ENCODE peak calls at places on chromosomes 7 and 10, in nine cellular contexts. V, G, N, W, H, E, Q, I and T are unnamed samples.

GRCh38 chr7:123795917-123796316 is 47.1 kb upstream of the WASL start:
- DNase-seq in E (no peak), H (no peak), W (no peak), I (no peak), V (no peak), N (no peak), G (no peak), Q (no peak), T (peak)

GRCh38 chr7:107890493-107890961 is 456 bp upstream of the DLD start:
- DNase-seq in G (no peak), H (no peak), N (no peak), V (peak), W (peak), E (peak), I (peak), Q (no peak), T (no peak)

GRCh38 chr10:30270247-30270646 is 78.8 kb downstream of the MTPAP start:
- DNase-seq in G (peak), Q (peak), N (no peak), H (no peak), V (peak), W (no peak), E (no peak), I (no peak), T (no peak)

GRCh38 chr7:28815928-28816373 is 142.2 kb downstream of the TRIL start:
- DNase-seq in I (no peak), N (no peak), E (no peak), W (peak), G (no peak), H (no peak), V (no peak), Q (peak), T (no peak)

GRCh38 chr10:97109562-97109961 is 76.2 kb downstream of the SLIT1 start:
- DNase-seq in I (no peak), W (no peak), G (no peak), H (no peak), E (no peak), V (no peak), N (no peak), Q (no peak), T (no peak)

GRCh38 chr10:98673156-98673765 is 226.5 kb upstream of the HPS1 start:
- DNase-seq in I (no peak), G (no peak), N (no peak), V (no peak), W (no peak), H (no peak), Q (no peak), E (no peak), T (no peak)

GRCh38 chr10:18829259-18829658 is 170.0 kb downstream of the ARL5B start:
- DNase-seq in H (no peak), G (no peak), N (no peak), Q (no peak), I (no peak), W (no peak), E (no peak), V (no peak), T (no peak)

GRCh38 chr10:87657370-87657769 is 2.3 kb upstream of the PAPSS2 start:
- DNase-seq in W (no peak), N (no peak), G (peak), Q (no peak), E (no peak), V (peak), I (no peak), H (no peak), T (no peak)

GRCh38 chr7:158815046-158815445 is 14.3 kb downstream of the ESYT2 start:
- DNase-seq in H (no peak), Q (no peak), V (no peak), E (peak), W (no peak), G (no peak), N (peak), I (no peak), T (no peak)

GRCh38 chr7:112873831-112874553 is 83.8 kb upstream of the TMEM168 start:
- DNase-seq in I (no peak), W (no peak), V (no peak), Q (no peak), H (no peak), E (no peak), N (no peak), G (no peak), T (no peak)

GRCh38 chr10:118500477-118501104 is 94.9 kb downstream of the PRLHR start:
- DNase-seq in G (no peak), W (no peak), V (peak), N (no peak), H (no peak), Q (no peak), E (no peak), I (peak), T (no peak)

GRCh38 chr10:30396282-30396681 is 37.7 kb upstream of the MAP3K8 start:
- DNase-seq in V (no peak), W (no peak), Q (no peak), E (no peak), I (no peak), G (no peak), H (no peak), N (no peak), T (no peak)

GRCh38 chr7:148697950-148698396 is 730 bp upstream of the CUL1 start:
- DNase-seq in W (peak), E (peak), I (no peak), Q (no peak), H (no peak), N (no peak), V (peak), G (peak), T (no peak)

GRCh38 chr7:39949980-39950472 is at the start of gene CDK13:
- DNase-seq in W (peak), N (peak), G (peak), E (peak), H (peak), V (peak), I (peak), Q (peak), T (peak)

GRCh38 chr10:34651796-34652195 is 163.3 kb downstream of the PARD3 start:
- DNase-seq in Q (no peak), I (no peak), E (peak), H (no peak), V (no peak), N (peak), G (peak), W (no peak), T (no peak)

GRCh38 chr7:47759056-47759706 is 177.3 kb upstream of the TNS3 start:
- DNase-seq in I (no peak), G (peak), Q (peak), H (peak), N (no peak), E (no peak), W (no peak), V (peak), T (no peak)

GRCh38 chr7:94375167-94375566 is 19.5 kb upstream of the COL1A2 start:
- DNase-seq in V (no peak), E (peak), H (no peak), I (no peak), Q (no peak), W (no peak), G (peak), N (peak), T (peak)

GRCh38 chr10:23994459-23995046 is 214.4 kb upstream of the KIAA1217 start:
- DNase-seq in N (peak), E (peak), H (peak), I (peak), W (peak), Q (peak), G (peak), V (peak), T (peak)

GRCh38 chr10:24722676-24723385 is 856 bp downstream of the ARHGAP21 start:
- DNase-seq in Q (peak), W (peak), I (peak), N (peak), G (peak), H (no peak), V (peak), E (peak), T (peak)

GRCh38 chr7:28609608-28610007 is 197.3 kb downstream of the CREB5 start:
- DNase-seq in H (no peak), V (no peak), N (no peak), E (no peak), W (no peak), G (no peak), I (no peak), Q (no peak), T (no peak)

GRCh38 chr10:127983701-127984100 is 76.8 kb downstream of the PTPRE start:
- DNase-seq in E (no peak), W (no peak), N (no peak), H (no peak), Q (no peak), V (no peak), G (no peak), I (no peak), T (no peak)

GRCh38 chr7:137879357-137880158 is 32.8 kb upstream of the DGKI start:
- DNase-seq in E (peak), G (peak), N (peak), W (no peak), I (no peak), Q (no peak), H (no peak), V (no peak), T (no peak)

GRCh38 chr7:46990761-46991160 is 591.1 kb downstream of the TNS3 start:
- DNase-seq in W (no peak), I (no peak), E (no peak), H (no peak), G (peak), N (no peak), V (no peak), Q (no peak), T (no peak)

DNA sequence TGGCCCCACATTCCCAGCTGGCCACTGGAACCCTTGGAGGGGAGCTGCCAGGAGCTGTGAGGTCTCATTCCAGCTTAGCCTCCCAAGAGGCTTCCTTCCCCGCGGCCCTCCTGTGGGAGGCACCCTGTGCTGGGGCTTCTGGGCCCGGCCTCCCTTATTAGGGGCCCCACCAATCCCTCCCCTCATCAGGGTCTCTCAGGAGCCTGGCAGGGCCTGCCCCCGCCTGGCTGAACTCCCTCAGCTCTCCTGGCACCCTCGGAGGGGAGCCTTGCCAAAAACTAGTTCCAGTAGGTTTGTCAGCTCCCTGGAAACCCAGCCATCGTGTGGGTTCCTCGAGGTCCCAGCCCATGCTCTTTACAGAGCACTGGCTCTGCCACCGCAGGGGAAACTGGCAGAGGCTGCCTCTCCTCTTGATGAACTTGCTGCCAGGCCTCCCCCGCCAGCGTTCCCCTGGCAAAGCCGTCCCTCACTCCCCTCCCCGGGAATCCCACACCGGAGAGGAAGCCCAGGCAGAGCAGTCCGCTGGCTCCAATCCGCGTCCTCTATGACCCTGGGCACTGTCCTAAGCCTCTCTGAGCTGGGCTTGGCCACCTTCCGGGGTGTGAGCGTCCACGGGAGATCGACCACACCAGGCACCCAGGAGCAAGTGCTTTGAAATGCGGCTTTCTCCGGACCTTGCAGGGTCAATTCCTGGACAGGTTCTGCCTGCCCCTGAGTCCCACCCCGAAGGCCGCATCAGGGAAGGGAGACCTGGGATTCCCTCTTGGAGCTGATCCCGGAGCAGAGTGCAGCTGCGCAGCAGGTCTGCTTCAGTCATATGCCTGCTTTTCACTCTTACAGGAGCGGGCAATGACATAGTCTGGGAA is 139.8 kb downstream of the ARHGAP22 start:
- DNase-seq in E (peak), Q (no peak), W (no peak), H (no peak), I (peak), G (no peak), V (no peak), N (peak), T (no peak)
- TF ChIP-seq EZH2phosphoT487 in E (no peak), Q (no peak), W (no peak), H (no peak), I (no peak), G (no peak), V (no peak), N (no peak), T (no peak)

GRCh38 chr10:5443429-5443828 is 31.1 kb downstream of the NET1 start:
- DNase-seq in V (no peak), H (no peak), Q (peak), E (no peak), W (peak), G (no peak), N (no peak), I (no peak), T (no peak)
- H2AFZ ChIP-seq in V (no peak), H (no peak), Q (no peak), E (no peak), W (peak), G (no peak), N (no peak), I (no peak), T (no peak)

GRCh38 chr10:26555719-26556368 is 117.7 kb downstream of the APBB1IP start:
- DNase-seq in N (no peak), I (no peak), H (no peak), G (peak), E (no peak), V (peak), Q (no peak), W (no peak), T (peak)
- TF ChIP-seq EZH2phosphoT487 in N (no peak), I (no peak), H (no peak), G (no peak), E (no peak), V (no peak), Q (no peak), W (no peak), T (no peak)

GRCh38 chr10:21100871-21101514 is 203.9 kb upstream of the NEBL start:
- DNase-seq in E (no peak), I (no peak), G (peak), H (no peak), Q (no peak), W (no peak), V (peak), N (no peak), T (no peak)
- H2AFZ ChIP-seq in E (no peak), I (peak), G (peak), H (no peak), Q (no peak), W (no peak), V (peak), N (no peak), T (no peak)

GRCh38 chr10:17386616-17387075 is 67.7 kb downstream of the ST8SIA6 start:
- DNase-seq in I (no peak), V (no peak), G (no peak), N (no peak), E (peak), W (no peak), Q (no peak), H (no peak), T (no peak)
- TF ChIP-seq EZH2phosphoT487 in I (no peak), V (no peak), G (no peak), N (no peak), E (no peak), W (no peak), Q (no peak), H (no peak), T (no peak)

GRCh38 chr10:88733215-88733614 is 26.6 kb upstream of the LIPN start:
- DNase-seq in Q (peak), H (no peak), N (no peak), I (no peak), G (no peak), V (no peak), W (peak), E (no peak), T (no peak)
- H2AFZ ChIP-seq in Q (no peak), H (no peak), N (no peak), I (no peak), G (no peak), V (no peak), W (peak), E (no peak), T (no peak)

GRCh38 chr10:70269741-70270140 is 14.1 kb downstream of the NPFFR1 start:
- DNase-seq in E (no peak), Q (no peak), G (no peak), I (no peak), V (no peak), H (no peak), N (no peak), W (no peak), T (no peak)

GRCh38 chr10:70270952-70271351 is 12.9 kb downstream of the NPFFR1 start:
- DNase-seq in I (no peak), W (peak), V (no peak), N (no peak), G (no peak), E (no peak), H (no peak), Q (peak), T (no peak)

GRCh38 chr10:70274643-70275042 is 9.2 kb downstream of the NPFFR1 start:
- DNase-seq in W (peak), H (no peak), I (no peak), V (no peak), N (no peak), E (no peak), G (peak), Q (no peak), T (no peak)

GRCh38 chr10:70271996-70272924 is 11.5 kb downstream of the NPFFR1 start:
- DNase-seq in G (peak), N (no peak), Q (no peak), E (no peak), I (no peak), V (no peak), H (no peak), W (no peak), T (no peak)

GRCh38 chr10:70272925-70273316 is 10.9 kb downstream of the NPFFR1 start:
- DNase-seq in N (no peak), H (no peak), E (no peak), I (peak), W (peak), V (peak), G (peak), Q (peak), T (no peak)
- TF ChIP-seq EZH2phosphoT487 in N (no peak), H (no peak), E (no peak), I (no peak), W (no peak), V (no peak), G (no peak), Q (no peak), T (no peak)

GRCh38 chr7:22697897-22698645 is 28.9 kb upstream of the IL6 start:
- DNase-seq in V (no peak), I (no peak), H (no peak), W (peak), E (no peak), N (no peak), Q (no peak), G (no peak), T (no peak)

GRCh38 chr7:22700559-22701002 is 26.4 kb upstream of the IL6 start:
- DNase-seq in W (no peak), N (no peak), H (no peak), V (no peak), E (no peak), G (peak), I (no peak), Q (no peak), T (no peak)

GRCh38 chr7:22698762-22699161 is 28.2 kb upstream of the IL6 start:
- DNase-seq in V (no peak), Q (no peak), H (no peak), E (no peak), G (no peak), N (no peak), I (no peak), W (no peak), T (no peak)

GRCh38 chr7:22697322-22697859 is 29.6 kb upstream of the IL6 start:
- DNase-seq in Q (no peak), N (no peak), W (no peak), G (no peak), V (no peak), I (no peak), E (no peak), H (no peak), T (no peak)

DNA sequence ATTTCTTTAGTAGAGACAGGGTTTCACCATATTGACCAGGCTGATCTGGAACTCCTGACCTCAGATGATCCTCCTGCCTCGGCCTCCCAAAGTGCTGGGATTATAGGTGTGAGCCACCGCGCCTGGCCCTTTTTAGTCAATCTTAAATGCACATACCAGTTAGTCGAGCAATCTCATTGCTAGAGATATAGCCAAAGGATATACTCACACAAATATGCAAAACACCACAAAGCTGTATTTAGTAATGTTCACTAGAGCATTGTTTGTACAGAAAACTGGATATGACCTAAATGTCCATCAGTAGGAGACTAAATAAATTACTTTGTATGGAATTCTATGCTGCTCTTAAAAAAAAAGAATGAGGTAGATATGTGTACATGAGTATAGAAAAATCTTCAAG is 24.5 kb upstream of the IL6 start:
- DNase-seq in I (no peak), W (no peak), Q (no peak), E (no peak), H (no peak), G (peak), V (no peak), N (no peak), T (no peak)
- H2AFZ ChIP-seq in I (no peak), W (no peak), Q (no peak), E (no peak), H (no peak), G (no peak), V (no peak), N (no peak), T (no peak)